ENCODE peak calls at places on chromosomes 16 and 17, in ten cellular contexts. C is kidney epithelial cell; J is CD4-positive, alpha-beta memory T cell; G is pancreas; K is CD8-positive, alpha-beta memory T cell; M is CD8-positive, alpha-beta T cell; I is breast epithelium; R is upper lobe of right lung; D is thoracic aorta; Z is IMR-90. O is an unnamed sample.

GRCh38 chr16:72832640-72833039 is 215.3 kb downstream of the ZFHX3 start:
- DNase-seq in C (no peak), J (peak; percentile 18), G (peak; percentile 58), K (peak; percentile 36), M (peak; percentile 43), I (peak; percentile 64), R (peak; percentile 87), D (no peak), Z (peak; percentile 70), O (peak; percentile 91)

GRCh38 chr16:81394416-81394815 is 50.2 kb upstream of the CMIP start:
- DNase-seq in C (no peak), J (no peak), G (no peak), K (no peak), M (no peak), I (no peak), R (no peak), D (no peak), Z (no peak), O (no peak)

GRCh38 chr16:14302399-14303181 is 231.5 kb downstream of the MRTFB start:
- DNase-seq in C (no peak), J (no peak), G (peak; percentile 44), K (no peak), M (peak; percentile 30), I (no peak), R (no peak), D (no peak), Z (no peak), O (no peak)

GRCh38 chr16:7492122-7492521 is 159.5 kb downstream of the RBFOX1 start:
- DNase-seq in C (no peak), J (no peak), G (no peak), K (no peak), M (no peak), I (no peak), R (no peak), D (no peak), Z (no peak), O (no peak)

GRCh38 chr16:31135535-31136286 is at the start of gene PRSS8:
- DNase-seq in C (no peak), J (no peak), G (peak; percentile 93), K (no peak), M (no peak), I (peak; percentile 90), R (peak; percentile 95), D (no peak), Z (no peak), O (peak; percentile 42)

GRCh38 chr17:610285-610684 is 104.4 kb downstream of the VPS53 start:
- DNase-seq in C (no peak), J (no peak), G (no peak), K (no peak), M (no peak), I (no peak), R (no peak), D (no peak), Z (no peak), O (no peak)

GRCh38 chr17:17067277-17067676 is 25.0 kb downstream of the MPRIP start:
- DNase-seq in C (no peak), J (no peak), G (no peak), K (no peak), M (no peak), I (no peak), R (peak; percentile 11), D (no peak), Z (peak; percentile 55), O (no peak)

GRCh38 chr16:86011532-86011931 is 112.6 kb downstream of the IRF8 start:
- DNase-seq in C (no peak), J (no peak), G (no peak), K (no peak), M (no peak), I (no peak), R (no peak), D (no peak), Z (no peak), O (no peak)

GRCh38 chr17:60091908-60092331 is 13.2 kb upstream of the HEATR6 start:
- DNase-seq in C (no peak), J (no peak), G (no peak), K (no peak), M (no peak), I (no peak), R (no peak), D (no peak), Z (peak; percentile 86), O (no peak)

GRCh38 chr17:29617481-29618271 is 5.0 kb downstream of the CORO6 start:
- DNase-seq in C (no peak), J (peak; percentile 85), G (peak; percentile 70), K (peak; percentile 84), M (peak; percentile 87), I (peak; percentile 62), R (peak; percentile 94), D (no peak), Z (peak; percentile 49), O (peak; percentile 77)

GRCh38 chr17:49869038-49869374 is 21.1 kb upstream of the TAC4 start:
- DNase-seq in C (no peak), J (no peak), G (no peak), K (no peak), M (no peak), I (no peak), R (no peak), D (no peak), Z (no peak), O (no peak)

GRCh38 chr16:85142129-85142513 is 29.8 kb upstream of the CIBAR2 start:
- DNase-seq in C (no peak), J (no peak), G (no peak), K (no peak), M (peak; percentile 18), I (no peak), R (no peak), D (no peak), Z (no peak), O (no peak)

GRCh38 chr17:32319548-32319905 is 22.4 kb downstream of the C17orf75 start:
- DNase-seq in C (no peak), J (peak; percentile 55), G (peak; percentile 55), K (peak; percentile 65), M (peak; percentile 62), I (peak; percentile 48), R (peak; percentile 87), D (peak; percentile 46), Z (peak; percentile 41), O (peak; percentile 91)

GRCh38 chr16:49931931-49932330 is 76.0 kb upstream of the ZNF423 start:
- DNase-seq in C (no peak), J (no peak), G (no peak), K (no peak), M (no peak), I (no peak), R (peak; percentile 55), D (no peak), Z (no peak), O (no peak)

GRCh38 chr16:49928176-49928892 is 72.4 kb upstream of the ZNF423 start:
- DNase-seq in C (no peak), J (no peak), G (no peak), K (no peak), M (no peak), I (no peak), R (peak; percentile 66), D (no peak), Z (no peak), O (no peak)

GRCh38 chr16:49930841-49931240 is 74.9 kb upstream of the ZNF423 start:
- DNase-seq in C (no peak), J (no peak), G (no peak), K (no peak), M (no peak), I (no peak), R (peak; percentile 43), D (no peak), Z (no peak), O (no peak)

GRCh38 chr16:49932449-49932848 is 76.5 kb upstream of the ZNF423 start:
- DNase-seq in C (no peak), J (no peak), G (no peak), K (no peak), M (no peak), I (no peak), R (no peak), D (no peak), Z (no peak), O (no peak)

GRCh38 chr16:49929606-49930005 is 73.7 kb upstream of the ZNF423 start:
- DNase-seq in C (no peak), J (no peak), G (no peak), K (no peak), M (no peak), I (no peak), R (no peak), D (no peak), Z (no peak), O (no peak)
- H3K27me3 ChIP-seq in C (no peaks in the 10 kb centered on the region), J (no peaks in the 10 kb centered on the region), G (no peaks in the 10 kb centered on the region), K (no peaks in the 10 kb centered on the region), M (no peaks in the 10 kb centered on the region), I (no peaks in the 10 kb centered on the region), R (no peaks in the 10 kb centered on the region), D (no peaks in the 10 kb centered on the region), Z (peaks cover 3% of the 10 kb centered on the region), O (no peaks in the 10 kb centered on the region)

GRCh38 chr17:48541574-48542113 is 3.3 kb downstream of the HOXB2 start:
- DNase-seq in C (no peak), J (peak; percentile 43), G (no peak), K (peak; percentile 16), M (peak; percentile 34), I (no peak), R (peak; percentile 69), D (no peak), Z (peak; percentile 69), O (peak; percentile 44)
- H3K27me3 ChIP-seq in C (no peaks in the 10 kb centered on the region), J (no peaks in the 10 kb centered on the region), G (no peaks in the 10 kb centered on the region), K (peaks cover 4% of the 10 kb centered on the region), M (no peaks in the 10 kb centered on the region), I (no peaks in the 10 kb centered on the region), R (peaks cover 61% of the 10 kb centered on the region), D (no peaks in the 10 kb centered on the region), Z (no peaks in the 10 kb centered on the region), O (no peaks in the 10 kb centered on the region)

GRCh38 chr17:79353016-79353415 is 257.8 kb downstream of the RBFOX3 start:
- DNase-seq in C (no peak), J (no peak), G (no peak), K (no peak), M (no peak), I (no peak), R (no peak), D (no peak), Z (no peak), O (no peak)
- H3K27me3 ChIP-seq in C (peaks cover 9% of the 10 kb centered on the region), J (no peaks in the 10 kb centered on the region), G (peaks cover 6% of the 10 kb centered on the region), K (no peaks in the 10 kb centered on the region), M (no peaks in the 10 kb centered on the region), I (no peaks in the 10 kb centered on the region), R (peaks cover 13% of the 10 kb centered on the region), D (no peaks in the 10 kb centered on the region), Z (peaks cover 10% of the 10 kb centered on the region), O (peaks cover 28% of the 10 kb centered on the region)

GRCh38 chr17:14297161-14297851 is 3.6 kb upstream of the HS3ST3B1 start:
- DNase-seq in C (no peak), J (no peak), G (peak; percentile 16), K (peak; percentile 24), M (peak; percentile 31), I (no peak), R (peak; percentile 78), D (no peak), Z (no peak), O (peak; percentile 9)

GRCh38 chr17:14300628-14301278 is at the start of gene HS3ST3B1:
- DNase-seq in C (peak; percentile 98), J (peak; percentile 99), G (peak; percentile 98), K (peak; percentile 99), M (peak; percentile 100), I (peak; percentile 99), R (peak; percentile 99), D (peak; percentile 90), Z (peak; percentile 100), O (peak; percentile 84)

GRCh38 chr17:14298221-14298994 is 2.5 kb upstream of the HS3ST3B1 start:
- DNase-seq in C (no peak), J (no peak), G (no peak), K (no peak), M (no peak), I (no peak), R (no peak), D (no peak), Z (no peak), O (no peak)

GRCh38 chr17:14301279-14301760 is 439 bp downstream of the HS3ST3B1 start:
- DNase-seq in C (no peak), J (peak; percentile 36), G (no peak), K (no peak), M (peak; percentile 39), I (no peak), R (no peak), D (no peak), Z (no peak), O (peak; percentile 11)

GRCh38 chr17:14299261-14300093 is 1.4 kb upstream of the HS3ST3B1 start:
- DNase-seq in C (no peak), J (peak; percentile 34), G (peak; percentile 6), K (peak; percentile 27), M (peak; percentile 28), I (no peak), R (peak; percentile 68), D (no peak), Z (no peak), O (no peak)
- H3K27me3 ChIP-seq in C (peaks cover 5% of the 10 kb centered on the region), J (peaks cover 16% of the 10 kb centered on the region), G (peaks cover 16% of the 10 kb centered on the region), K (peaks cover 22% of the 10 kb centered on the region), M (peaks cover 23% of the 10 kb centered on the region), I (no peaks in the 10 kb centered on the region), R (peaks cover 80% of the 10 kb centered on the region), D (peaks cover 42% of the 10 kb centered on the region), Z (peaks cover 3% of the 10 kb centered on the region), O (peaks cover 72% of the 10 kb centered on the region)

O was measured in HAP-1.